ENCODE peak calls at places on chromosomes 16 and 17, in eight cellular contexts. W is activated CD4-positive, alpha-beta T cell treated with anti-CD3 and anti-CD28 coated beads, Interleukin-2, amount 50 U/mL, for 1 hour; F is kidney glomerular epithelial cell; P is H54; D is heart left ventricle; U is transverse colon; I is stimulated activated CD4-positive, alpha-beta T cell treated with anti-CD3 and anti-CD28 coated beads, Interleukin-15, amount 100 ng/mL, for 1 hour; G is fibroblast of pulmonary artery. O is an unnamed sample.

GRCh38 chr17:82083533-82084359 is 14.3 kb downstream of the FASN start:
- DNase-seq in W (no peak), P (no peak), I (no peak), F (no peak), U (no peak), D (no peak), G (no peak), O (no peak)

GRCh38 chr16:69485816-69486215 is 61.4 kb downstream of the CYB5B start:
- DNase-seq in I (no peak), P (no peak), U (no peak), W (no peak), F (no peak), D (no peak), G (no peak), O (no peak)

GRCh38 chr17:16900288-16900882 is 71.5 kb downstream of the TNFRSF13B start:
- DNase-seq in P (no peak), F (no peak), D (no peak), I (no peak), G (no peak), U (no peak), W (no peak), O (no peak)

GRCh38 chr17:72725432-72726068 is 366.9 kb downstream of the SLC39A11 start:
- DNase-seq in I (peak), F (peak), U (peak), G (peak), D (peak), P (peak), W (peak), O (peak)

GRCh38 chr17:1255041-1255440 is 15.2 kb upstream of the BHLHA9 start:
- DNase-seq in F (no peak), D (no peak), I (no peak), W (no peak), P (no peak), U (no peak), G (no peak), O (no peak)

GRCh38 chr17:46722662-46723285 is 95.7 kb downstream of the WNT3 start:
- DNase-seq in U (no peak), G (no peak), F (peak), D (no peak), P (no peak), W (no peak), I (no peak), O (no peak)

GRCh38 chr16:87850009-87851006 is 19.0 kb downstream of the SLC7A5 start:
- DNase-seq in D (peak), U (peak), F (peak), P (peak), I (peak), G (peak), W (peak), O (peak)

GRCh38 chr17:82332669-82333278 is 792 bp downstream of the SECTM1 start:
- DNase-seq in P (peak), W (no peak), U (peak), I (no peak), D (peak), F (peak), G (peak), O (peak)

GRCh38 chr17:68378202-68379149 is 78.8 kb downstream of the WIPI1 start:
- DNase-seq in I (no peak), G (peak), P (peak), F (peak), W (no peak), D (peak), U (peak), O (no peak)

GRCh38 chr17:7477392-7478275 is 1.8 kb downstream of the ZBTB4 start:
- DNase-seq in P (no peak), F (peak), U (peak), G (peak), I (no peak), W (peak), D (peak), O (no peak)

GRCh38 chr16:57544129-57544653 is 1.7 kb downstream of the ADGRG5 start:
- DNase-seq in U (peak), W (no peak), D (no peak), F (no peak), I (no peak), P (no peak), G (no peak), O (peak)

GRCh38 chr17:59761385-59762021 is 54.0 kb downstream of the VMP1 start:
- DNase-seq in G (peak), D (no peak), I (no peak), W (no peak), P (no peak), U (no peak), F (peak), O (no peak)

GRCh38 chr17:75995385-75995925 is 5.2 kb upstream of the CDK3 start:
- DNase-seq in I (no peak), W (no peak), U (no peak), F (no peak), D (no peak), G (no peak), P (no peak), O (no peak)

GRCh38 chr17:57803026-57803425 is 46.8 kb downstream of the MRPS23 start:
- DNase-seq in F (no peak), G (no peak), P (no peak), I (no peak), D (no peak), W (no peak), U (no peak), O (no peak)

GRCh38 chr16:56514845-56515244 is 5.0 kb downstream of the BBS2 start:
- DNase-seq in I (no peak), D (no peak), W (no peak), U (no peak), P (no peak), G (no peak), F (peak), O (no peak)

GRCh38 chr17:14904406-14904805 is 360.7 kb downstream of the PMP22 start:
- DNase-seq in F (no peak), U (no peak), G (peak), D (no peak), W (no peak), P (no peak), I (no peak), O (no peak)

GRCh38 chr16:31877876-31878642 is 4.5 kb downstream of the ZNF267 start:
- DNase-seq in I (no peak), F (no peak), P (no peak), D (no peak), W (no peak), U (no peak), G (no peak), O (no peak)

GRCh38 chr16:81625544-81626152 is 153.4 kb upstream of the PLCG2 start:
- DNase-seq in W (no peak), P (peak), I (no peak), D (peak), F (peak), U (peak), G (peak), O (no peak)

GRCh38 chr17:32927724-32928526 is at the start of gene TMEM98:
- DNase-seq in U (peak), P (no peak), I (no peak), G (peak), W (no peak), D (peak), F (no peak), O (peak)

GRCh38 chr16:54242199-54242598 is 44.4 kb downstream of the IRX3 start:
- DNase-seq in F (no peak), G (no peak), U (no peak), W (no peak), I (no peak), D (no peak), P (no peak), O (no peak)

GRCh38 chr17:67221062-67221998 is 23.7 kb downstream of the HELZ start:
- DNase-seq in U (no peak), F (no peak), W (peak), P (no peak), G (peak), I (no peak), D (peak), O (peak)